ENCODE peak calls at places on chromosomes 6 and 20, in nine cellular contexts. I is GM06990, Y is HepG2, W is pancreas, O is cardiac fibroblast, J is neural progenitor cell, B is hepatocyte, K is fibroblast of mammary gland, H is astrocyte of the cerebellum. A is an unnamed sample.

GRCh38 chr6:130434174-130434873 is 68.5 kb downstream of the TMEM200A start:
- DNase-seq in I (no peak), J (peak), H (peak), W (no peak), O (peak), B (peak), Y (no peak), K (peak), A (peak)

GRCh38 chr6:159102373-159103160 is 57.8 kb upstream of the TAGAP start:
- DNase-seq in B (no peak), O (no peak), H (no peak), K (no peak), J (no peak), Y (no peak), I (no peak), W (no peak), A (no peak)

GRCh38 chr20:1619861-1620444 is at the start of gene SIRPB1:
- DNase-seq in I (no peak), O (no peak), W (no peak), B (peak), K (no peak), J (no peak), Y (peak), H (no peak), A (no peak)

GRCh38 chr6:56370127-56370540 is 122.8 kb upstream of the COL21A1 start:
- DNase-seq in I (no peak), W (peak), B (peak), Y (peak), J (peak), O (peak), K (peak), H (no peak), A (peak)

GRCh38 chr6:35736293-35736894 is 438 bp upstream of the ARMC12 start:
- DNase-seq in W (peak), I (no peak), O (peak), K (peak), J (peak), H (no peak), Y (peak), B (peak), A (no peak)

GRCh38 chr20:1391640-1392442 is 1.0 kb downstream of the FKBP1A start:
- DNase-seq in J (peak), Y (no peak), I (no peak), O (peak), W (no peak), K (peak), H (no peak), B (peak), A (no peak)

GRCh38 chr20:32521780-32522524 is 63.2 kb downstream of the NOL4L start:
- DNase-seq in O (peak), B (peak), Y (peak), I (peak), H (no peak), J (peak), K (peak), W (peak), A (peak)

GRCh38 chr20:6780414-6780813 is 12.9 kb downstream of the BMP2 start:
- DNase-seq in B (no peak), W (no peak), I (no peak), K (no peak), O (no peak), Y (no peak), J (no peak), H (no peak), A (no peak)

GRCh38 chr20:62770916-62771315 is 25.4 kb upstream of the MRGBP start:
- DNase-seq in H (no peak), Y (no peak), O (no peak), W (no peak), K (no peak), I (no peak), B (no peak), J (no peak), A (no peak)

GRCh38 chr20:23133560-23133998 is 47.5 kb upstream of the CD93 start:
- DNase-seq in I (no peak), H (no peak), Y (no peak), B (no peak), K (no peak), O (no peak), J (no peak), W (no peak), A (no peak)

GRCh38 chr20:48191200-48191599 is 405.9 kb upstream of the SULF2 start:
- DNase-seq in I (no peak), W (no peak), H (no peak), O (no peak), B (peak), K (peak), Y (no peak), J (no peak), A (no peak)

GRCh38 chr6:14309516-14309915 is 191.9 kb downstream of the CD83 start:
- DNase-seq in K (no peak), B (no peak), W (no peak), Y (no peak), O (no peak), J (no peak), H (no peak), I (no peak), A (no peak)

GRCh38 chr6:24925661-24926060 is 10.1 kb downstream of the RIPOR2 start:
- DNase-seq in O (no peak), J (no peak), Y (no peak), I (no peak), B (no peak), H (no peak), W (no peak), K (no peak), A (no peak)

GRCh38 chr6:46521464-46521971 is 30.3 kb upstream of the RCAN2 start:
- DNase-seq in H (no peak), Y (no peak), O (peak), K (peak), W (no peak), B (no peak), J (no peak), I (no peak), A (no peak)

GRCh38 chr6:45163952-45164766 is 164.0 kb upstream of the RUNX2 start:
- DNase-seq in J (no peak), K (no peak), O (peak), H (no peak), B (no peak), I (peak), W (no peak), Y (no peak), A (no peak)

GRCh38 chr6:105058316-105058715 is 101.4 kb downstream of the LIN28B start:
- DNase-seq in H (no peak), B (no peak), K (no peak), O (no peak), Y (no peak), I (no peak), J (no peak), W (no peak), A (no peak)

GRCh38 chr6:5197084-5197483 is 63.7 kb downstream of the LYRM4 start:
- DNase-seq in W (no peak), I (no peak), O (no peak), Y (no peak), J (no peak), K (no peak), B (no peak), H (no peak), A (no peak)

GRCh38 chr6:13733178-13733851 is 21.7 kb upstream of the RANBP9 start:
- DNase-seq in W (peak), I (no peak), B (peak), O (peak), Y (peak), J (no peak), K (peak), H (peak), A (peak)

GRCh38 chr20:48667889-48668413 is 159.8 kb downstream of the PREX1 start:
- DNase-seq in I (no peak), B (no peak), J (no peak), O (peak), K (no peak), H (no peak), Y (peak), W (no peak), A (no peak)

GRCh38 chr20:4063631-4064030 is 48.3 kb upstream of the RNF24 start:
- DNase-seq in K (no peak), I (no peak), H (no peak), W (no peak), J (no peak), Y (no peak), B (no peak), O (peak), A (no peak)

GRCh38 chr20:57709823-57710799 is at the start of gene PMEPA1:
- DNase-seq in I (peak), H (peak), K (peak), W (peak), B (peak), Y (peak), O (peak), J (peak), A (peak)

GRCh38 chr20:64254571-64255360 is 782 bp upstream of the PCMTD2 start:
- DNase-seq in Y (no peak), O (no peak), I (no peak), W (no peak), K (peak), H (no peak), J (no peak), B (no peak), A (no peak)

GRCh38 chr6:36139431-36139830 is 9.1 kb downstream of the MAPK13 start:
- DNase-seq in H (no peak), K (no peak), J (peak), I (no peak), O (peak), Y (no peak), W (no peak), B (peak), A (no peak)

GRCh38 chr6:104003803-104004516 is 855.8 kb downstream of the HACE1 start:
- DNase-seq in I (no peak), Y (peak), W (no peak), J (no peak), B (no peak), K (no peak), O (no peak), H (no peak), A (no peak)

GRCh38 chr6:12339022-12339421 is 48.9 kb downstream of the EDN1 start:
- DNase-seq in B (no peak), Y (no peak), W (no peak), K (no peak), H (no peak), J (no peak), O (no peak), I (no peak), A (no peak)

GRCh38 chr6:12030993-12031550 is 19.0 kb downstream of the HIVEP1 start:
- DNase-seq in I (no peak), H (no peak), O (no peak), W (no peak), J (no peak), Y (no peak), B (no peak), K (peak), A (no peak)

GRCh38 chr20:57212890-57213276 is 53.6 kb downstream of the BMP7 start:
- DNase-seq in B (no peak), J (no peak), Y (no peak), I (no peak), H (no peak), K (no peak), W (no peak), O (no peak), A (no peak)

GRCh38 chr6:117346142-117346930 is 79.4 kb downstream of the ROS1 start:
- DNase-seq in H (no peak), B (peak), J (peak), Y (peak), K (peak), W (no peak), O (peak), I (no peak), A (no peak)

GRCh38 chr20:2705931-2706645 is 13.5 kb downstream of the EBF4 start:
- DNase-seq in K (no peak), W (no peak), I (no peak), O (no peak), B (no peak), H (no peak), Y (no peak), J (no peak), A (no peak)

GRCh38 chr6:25331085-25331685 is 52.0 kb downstream of the CARMIL1 start:
- DNase-seq in J (no peak), W (no peak), B (no peak), K (peak), Y (no peak), O (peak), H (no peak), I (no peak), A (no peak)

GRCh38 chr6:15763827-15764226 is 101.0 kb upstream of the DTNBP1 start:
- DNase-seq in W (peak), I (no peak), B (peak), Y (peak), H (no peak), J (peak), K (peak), O (peak), A (peak)

GRCh38 chr6:36743538-36744441 is 46.2 kb downstream of the RAB44 start:
- DNase-seq in J (no peak), W (no peak), Y (no peak), O (no peak), K (no peak), I (no peak), B (peak), H (no peak), A (no peak)

GRCh38 chr20:50015993-50016770 is 33.4 kb downstream of the SNAI1 start:
- DNase-seq in I (no peak), B (peak), O (no peak), K (no peak), W (no peak), J (no peak), H (no peak), Y (peak), A (no peak)

GRCh38 chr6:116971959-116972358 is 94.9 kb downstream of the RFX6 start:
- DNase-seq in H (peak), O (peak), W (peak), J (peak), Y (peak), I (no peak), K (peak), B (peak), A (peak)

GRCh38 chr20:45798935-45799642 is 7.3 kb downstream of the DNTTIP1 start:
- DNase-seq in H (no peak), Y (peak), J (peak), K (peak), I (no peak), O (peak), B (peak), W (peak), A (no peak)

GRCh38 chr6:163226181-163226835 is 188.2 kb upstream of the QKI start:
- DNase-seq in Y (no peak), K (no peak), I (no peak), H (no peak), W (no peak), B (no peak), J (no peak), O (no peak), A (no peak)

GRCh38 chr6:99241905-99242534 is 107.5 kb downstream of the FAXC start:
- DNase-seq in I (no peak), B (peak), O (peak), Y (peak), W (no peak), H (peak), K (peak), J (peak), A (peak)
- TF ChIP-seq CTCF in I (peak), B (peak), O (peak), Y (peak), W (no peak), H (peak), K (peak), J (peak), A (peak)

GRCh38 chr20:44354979-44355502 is 458 bp upstream of the HNF4A start:
- DNase-seq in H (no peak), B (no peak), I (no peak), W (no peak), K (no peak), Y (peak), O (no peak), J (no peak), A (no peak)

GRCh38 chr20:44357555-44358130 is 2.1 kb downstream of the HNF4A start:
- DNase-seq in H (no peak), I (no peak), J (no peak), B (no peak), K (no peak), O (no peak), Y (no peak), W (no peak), A (no peak)

GRCh38 chr20:44356353-44356723 is 839 bp downstream of the HNF4A start:
- DNase-seq in J (no peak), Y (no peak), W (no peak), K (no peak), I (no peak), H (no peak), B (no peak), O (no peak), A (no peak)

GRCh38 chr20:44357020-44357419 is 1.5 kb downstream of the HNF4A start:
- DNase-seq in K (no peak), W (peak), H (no peak), Y (no peak), O (no peak), J (no peak), B (no peak), I (no peak), A (no peak)

DNA sequence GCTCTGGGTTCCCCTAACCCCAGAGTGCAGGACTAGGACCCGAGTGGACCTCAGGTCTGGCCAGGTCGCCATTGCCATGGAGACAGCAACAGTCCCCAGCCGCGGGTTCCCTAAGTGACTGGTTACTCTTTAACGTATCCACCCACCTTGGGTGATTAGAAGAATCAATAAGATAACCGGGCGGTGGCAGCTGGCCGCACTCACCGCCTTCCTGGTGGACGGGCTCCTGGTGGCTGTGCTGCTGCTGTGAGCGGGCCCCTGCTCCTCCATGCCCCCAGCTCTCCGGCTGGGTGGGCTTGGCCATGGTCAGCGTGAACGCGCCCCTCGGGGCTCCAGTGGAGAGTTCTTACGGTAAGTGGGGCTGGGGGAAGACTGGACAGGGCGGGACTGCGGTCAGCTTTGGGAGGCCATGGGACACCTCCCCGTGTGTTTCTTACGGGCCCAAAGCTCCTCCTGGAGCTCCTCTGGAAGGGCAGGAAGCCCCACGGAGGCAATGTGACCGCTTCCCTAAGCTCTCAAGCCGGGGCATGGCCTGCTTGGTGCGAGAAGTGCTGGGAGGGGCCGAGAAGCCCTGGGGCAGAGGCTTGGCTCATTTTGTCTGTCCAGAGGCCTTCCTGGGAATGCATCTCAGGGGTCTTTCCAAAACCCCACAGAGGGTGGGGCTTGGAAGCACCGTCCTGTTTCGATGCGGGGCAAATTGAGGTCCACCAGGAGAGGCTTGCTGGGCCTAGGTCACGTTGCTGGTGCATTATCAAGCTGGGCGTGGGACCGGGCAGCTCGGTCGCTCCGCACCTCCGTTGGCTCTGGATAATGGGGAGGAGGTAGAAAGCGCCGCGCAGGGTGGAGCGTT is at the start of gene HNF4A:
- DNase-seq in J (no peak), Y (peak), H (no peak), W (peak), B (peak), K (no peak), I (no peak), O (no peak), A (no peak)
- H3K4me3 ChIP-seq in J (no peak), Y (peak), H (no peak), W (peak), B (peak), K (no peak), I (no peak), O (no peak), A (no peak)

DNA sequence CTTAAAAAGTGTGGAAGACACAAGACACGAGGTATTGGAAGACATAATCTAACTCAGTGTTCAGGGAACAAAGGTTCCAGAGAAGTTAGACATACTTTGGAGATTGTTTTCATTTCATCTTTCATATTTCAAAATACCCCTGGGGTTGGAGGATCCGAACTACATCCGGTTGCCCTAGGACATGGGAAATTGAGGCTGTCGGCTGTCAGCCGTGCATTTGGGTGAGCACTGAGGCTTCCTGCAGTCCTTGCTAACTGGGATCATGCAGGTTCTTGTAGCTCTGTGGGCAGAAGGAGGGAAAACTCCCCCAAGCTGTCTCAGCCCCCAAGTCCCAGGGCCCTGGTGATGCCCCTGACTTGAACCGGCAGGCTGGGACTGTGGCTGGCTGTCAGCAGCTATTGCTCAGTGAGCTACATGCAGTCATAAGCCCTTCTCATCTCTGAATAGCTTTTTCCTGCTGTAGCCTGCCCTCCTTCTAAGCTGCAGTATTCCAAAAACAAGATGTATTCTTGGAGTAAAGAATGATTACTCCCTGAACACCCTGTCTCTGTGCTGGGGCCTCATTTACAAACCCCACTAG is 17.8 kb downstream of the MTRES1 start:
- DNase-seq in I (no peak), Y (no peak), J (peak), O (peak), H (no peak), B (no peak), K (no peak), W (no peak), A (no peak)
- TF ChIP-seq CTCF in I (no peak), Y (no peak), J (no peak), O (no peak), H (no peak), B (no peak), K (no peak), W (no peak), A (no peak)

GRCh38 chr6:33591633-33592032 is 11.6 kb upstream of the BAK1 start:
- DNase-seq in I (no peak), K (no peak), O (no peak), Y (no peak), H (no peak), J (no peak), W (no peak), B (no peak), A (no peak)

GRCh38 chr6:33590531-33591198 is 10.6 kb upstream of the BAK1 start:
- DNase-seq in J (no peak), K (peak), O (peak), H (no peak), Y (peak), B (peak), W (no peak), I (no peak), A (no peak)

GRCh38 chr6:33588894-33589293 is 8.8 kb upstream of the BAK1 start:
- DNase-seq in K (no peak), B (no peak), J (no peak), O (no peak), W (no peak), Y (no peak), H (no peak), I (no peak), A (no peak)

GRCh38 chr6:33589366-33589722 is 9.3 kb upstream of the BAK1 start:
- DNase-seq in Y (no peak), O (no peak), I (no peak), W (no peak), J (no peak), K (no peak), H (no peak), B (no peak), A (no peak)

DNA sequence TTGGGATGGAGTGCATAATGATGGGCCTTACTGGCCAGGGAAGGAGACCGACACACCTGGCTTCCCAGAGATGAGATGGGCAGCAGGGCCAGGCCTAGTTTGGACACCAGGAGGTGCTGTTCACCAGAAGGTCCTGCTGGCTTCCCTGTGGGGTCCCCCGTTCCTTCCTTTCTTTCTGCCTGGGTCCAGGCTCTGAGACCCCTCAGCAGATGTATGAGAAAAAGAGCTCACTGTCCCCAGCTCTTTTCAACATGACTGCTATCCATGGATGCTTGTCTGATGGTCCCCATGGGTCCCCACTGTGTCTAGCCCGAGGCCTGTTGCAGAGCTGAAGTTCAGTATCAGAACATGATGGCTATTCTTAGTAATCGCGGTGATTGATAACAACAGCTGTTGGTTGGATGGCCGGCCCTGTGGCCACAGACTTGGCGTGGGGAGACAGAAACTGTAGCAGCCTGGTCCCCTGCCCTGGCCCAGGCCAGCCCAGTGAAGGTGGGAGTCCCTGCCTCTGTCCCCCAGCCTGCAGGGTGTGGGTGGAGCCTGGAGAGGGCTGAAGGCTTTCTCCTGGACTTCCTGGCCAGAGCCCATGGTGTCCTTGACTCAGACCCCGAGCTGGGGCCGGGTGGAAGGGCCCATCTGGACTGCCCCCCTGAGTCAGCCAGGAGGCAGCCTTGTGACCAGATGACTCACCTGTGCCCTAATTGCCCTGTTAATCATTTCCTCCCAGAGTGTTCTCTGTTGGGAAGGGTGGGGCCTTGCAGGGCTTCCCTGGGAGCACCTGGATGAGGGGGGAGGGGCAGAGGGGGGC is 9.9 kb upstream of the BAK1 start:
- DNase-seq in W (peak), I (peak), O (peak), Y (peak), B (peak), H (peak), J (peak), K (peak), A (peak)
- H3K4me3 ChIP-seq in W (no peak), I (no peak), O (no peak), Y (peak), B (no peak), H (no peak), J (no peak), K (no peak), A (no peak)

A was measured in HFF-Myc.